ENCODE peak calls at places on chromosomes 12 and 14, in four cellular contexts. Z is activated T-cell treated with anti-CD3 and anti-CD28 coated beads, Interleukin-2, amount 50 U/mL, for 72 hours; L is Daoy; B is NT2/D1. G is an unnamed sample.

GRCh38 chr12:104421343-104421742 is 35.4 kb upstream of the CHST11 start:
- DNase-seq in Z (no peak), L (no peak), B (no peak), G (no peak)

GRCh38 chr12:50923361-50924130 is 28.8 kb upstream of the HIGD1C start:
- DNase-seq in Z (no peak), L (no peak), B (no peak), G (no peak)

GRCh38 chr14:55388160-55388559 is 23.5 kb downstream of the ATG14 start:
- DNase-seq in Z (no peak), L (peak), B (no peak), G (no peak)

GRCh38 chr14:105173901-105174894 is 5.6 kb upstream of the JAG2 start:
- DNase-seq in Z (peak), L (no peak), B (no peak), G (no peak)

GRCh38 chr12:56007892-56008471 is 10.9 kb downstream of the SUOX start:
- DNase-seq in Z (no peak), L (no peak), B (no peak), G (no peak)

GRCh38 chr12:104358353-104359003 is 54.9 kb downstream of the EID3 start:
- DNase-seq in Z (peak), L (peak), B (peak), G (peak)

GRCh38 chr12:122963928-122964240 is 2.4 kb downstream of the ABCB9 start:
- DNase-seq in Z (no peak), L (no peak), B (no peak), G (no peak)

GRCh38 chr14:23123419-23123818 is 4.4 kb upstream of the CEBPE start:
- DNase-seq in Z (no peak), L (peak), B (no peak), G (no peak)

GRCh38 chr12:52278530-52278929 is 4.1 kb downstream of the KRT86 start:
- DNase-seq in Z (no peak), L (no peak), B (no peak), G (no peak)

GRCh38 chr14:101947577-101947903 is 16.8 kb upstream of the DYNC1H1 start:
- DNase-seq in Z (peak), L (no peak), B (no peak), G (no peak)

GRCh38 chr14:88424573-88424972 is 39.1 kb downstream of the SPATA7 start:
- DNase-seq in Z (no peak), L (no peak), B (no peak), G (no peak)

GRCh38 chr14:91413547-91414474 is 3.8 kb downstream of the CCDC88C start:
- DNase-seq in Z (peak), L (no peak), B (no peak), G (peak)

GRCh38 chr14:58362798-58363412 is 32.8 kb upstream of the TOMM20L start:
- DNase-seq in Z (no peak), L (peak), B (no peak), G (peak)

GRCh38 chr12:52379536-52379935 is 5.9 kb downstream of the KRT84 start:
- DNase-seq in Z (no peak), L (no peak), B (no peak), G (no peak)

GRCh38 chr14:68937790-68938514 is 41.1 kb downstream of the ACTN1 start:
- DNase-seq in Z (peak), L (no peak), B (no peak), G (no peak)

GRCh38 chr12:124437621-124438414 is 129.6 kb downstream of the NCOR2 start:
- DNase-seq in Z (no peak), L (no peak), B (no peak), G (no peak)

GRCh38 chr14:98623806-98624430 is 648.1 kb downstream of the BCL11B start:
- DNase-seq in Z (no peak), L (peak), B (no peak), G (no peak)

GRCh38 chr14:20624495-20625070 is 16.9 kb downstream of the OR6S1 start:
- DNase-seq in Z (peak), L (peak), B (no peak), G (no peak)

GRCh38 chr12:59595097-59595496 is 732 bp upstream of the SLC16A7 start:
- DNase-seq in Z (no peak), L (no peak), B (no peak), G (no peak)

GRCh38 chr12:60337865-60338549 is 742.2 kb downstream of the SLC16A7 start:
- DNase-seq in Z (no peak), L (no peak), B (no peak), G (no peak)

GRCh38 chr14:94143239-94143638 is 13.8 kb upstream of the IFI27L2 start:
- DNase-seq in Z (peak), L (peak), B (no peak), G (no peak)

GRCh38 chr14:26206640-26207039 is 391.2 kb downstream of the NOVA1 start:
- DNase-seq in Z (no peak), L (no peak), B (no peak), G (no peak)

GRCh38 chr12:66036317-66036716 is 94.2 kb downstream of the LLPH start:
- DNase-seq in Z (no peak), L (peak), B (no peak), G (no peak)

GRCh38 chr12:52441320-52441911 is 7.2 kb upstream of the KRT75 start:
- DNase-seq in Z (no peak), L (peak), B (no peak), G (peak)

GRCh38 chr12:48027183-48028002 is 23.1 kb upstream of the COL2A1 start:
- DNase-seq in Z (no peak), L (no peak), B (no peak), G (no peak)

GRCh38 chr12:99450231-99450630 is 197.3 kb upstream of the GARIN6 start:
- DNase-seq in Z (no peak), L (no peak), B (no peak), G (no peak)

G was measured in Caco-2.